ENCODE peak calls at places on chromosomes 3 and 15, in five cellular contexts. One of them, this sample, is unnamed.

GRCh38 chr15:85704720-85705119 is 90.0 kb downstream of the KLHL25 start:
- DNase-seq in HepG2: no peak
- DNase-seq in A549: no peak
- DNase-seq in endothelial cell of umbilical vein: no peak
- DNase-seq in lower lobe of right lung: no peak
- DNase-seq in this sample: no peak

GRCh38 chr3:31166249-31166885 is 271.9 kb upstream of the GADL1 start:
- DNase-seq in endothelial cell of umbilical vein: peak
- DNase-seq in A549: peak
- DNase-seq in lower lobe of right lung: no peak
- DNase-seq in HepG2: no peak
- DNase-seq in this sample: no peak

GRCh38 chr3:71185733-71186455 is 397.6 kb downstream of the FOXP1 start:
- DNase-seq in HepG2: no peak
- DNase-seq in A549: peak
- DNase-seq in lower lobe of right lung: no peak
- DNase-seq in endothelial cell of umbilical vein: peak
- DNase-seq in this sample: no peak

GRCh38 chr3:31704651-31705179 is 172.0 kb downstream of the STT3B start:
- DNase-seq in lower lobe of right lung: peak
- DNase-seq in A549: peak
- DNase-seq in endothelial cell of umbilical vein: peak
- DNase-seq in HepG2: no peak
- DNase-seq in this sample: peak

GRCh38 chr3:65758871-65759598 is 279.7 kb downstream of the MAGI1 start:
- DNase-seq in lower lobe of right lung: no peak
- DNase-seq in A549: no peak
- DNase-seq in endothelial cell of umbilical vein: no peak
- DNase-seq in HepG2: no peak
- DNase-seq in this sample: no peak

GRCh38 chr3:50008931-50009330 is 69.0 kb downstream of the RBM6 start:
- DNase-seq in A549: peak
- DNase-seq in HepG2: no peak
- DNase-seq in lower lobe of right lung: no peak
- DNase-seq in endothelial cell of umbilical vein: no peak
- DNase-seq in this sample: no peak

GRCh38 chr3:197854596-197855343 is 63.7 kb downstream of the LRCH3 start:
- DNase-seq in lower lobe of right lung: no peak
- DNase-seq in A549: peak
- DNase-seq in endothelial cell of umbilical vein: peak
- DNase-seq in HepG2: no peak
- DNase-seq in this sample: no peak

GRCh38 chr3:172303941-172304558 is 144.2 kb downstream of the GHSR start:
- DNase-seq in HepG2: no peak
- DNase-seq in A549: no peak
- DNase-seq in lower lobe of right lung: no peak
- DNase-seq in endothelial cell of umbilical vein: no peak
- DNase-seq in this sample: no peak

GRCh38 chr3:57942872-57943283 is 65.3 kb upstream of the FLNB start:
- DNase-seq in lower lobe of right lung: peak
- DNase-seq in endothelial cell of umbilical vein: no peak
- DNase-seq in HepG2: no peak
- DNase-seq in A549: no peak
- DNase-seq in this sample: no peak

GRCh38 chr3:137796993-137797392 is 32.9 kb downstream of the SOX14 start:
- DNase-seq in lower lobe of right lung: no peak
- DNase-seq in endothelial cell of umbilical vein: no peak
- DNase-seq in A549: no peak
- DNase-seq in HepG2: no peak
- DNase-seq in this sample: no peak

GRCh38 chr3:12719984-12720656 is 38.9 kb downstream of the TMEM40 start:
- DNase-seq in HepG2: peak
- DNase-seq in endothelial cell of umbilical vein: peak
- DNase-seq in lower lobe of right lung: peak
- DNase-seq in A549: peak
- DNase-seq in this sample: peak

GRCh38 chr3:45055411-45056143 is 29.5 kb downstream of the CLEC3B start:
- DNase-seq in endothelial cell of umbilical vein: no peak
- DNase-seq in A549: peak
- DNase-seq in HepG2: peak
- DNase-seq in lower lobe of right lung: no peak
- DNase-seq in this sample: peak

DNA sequence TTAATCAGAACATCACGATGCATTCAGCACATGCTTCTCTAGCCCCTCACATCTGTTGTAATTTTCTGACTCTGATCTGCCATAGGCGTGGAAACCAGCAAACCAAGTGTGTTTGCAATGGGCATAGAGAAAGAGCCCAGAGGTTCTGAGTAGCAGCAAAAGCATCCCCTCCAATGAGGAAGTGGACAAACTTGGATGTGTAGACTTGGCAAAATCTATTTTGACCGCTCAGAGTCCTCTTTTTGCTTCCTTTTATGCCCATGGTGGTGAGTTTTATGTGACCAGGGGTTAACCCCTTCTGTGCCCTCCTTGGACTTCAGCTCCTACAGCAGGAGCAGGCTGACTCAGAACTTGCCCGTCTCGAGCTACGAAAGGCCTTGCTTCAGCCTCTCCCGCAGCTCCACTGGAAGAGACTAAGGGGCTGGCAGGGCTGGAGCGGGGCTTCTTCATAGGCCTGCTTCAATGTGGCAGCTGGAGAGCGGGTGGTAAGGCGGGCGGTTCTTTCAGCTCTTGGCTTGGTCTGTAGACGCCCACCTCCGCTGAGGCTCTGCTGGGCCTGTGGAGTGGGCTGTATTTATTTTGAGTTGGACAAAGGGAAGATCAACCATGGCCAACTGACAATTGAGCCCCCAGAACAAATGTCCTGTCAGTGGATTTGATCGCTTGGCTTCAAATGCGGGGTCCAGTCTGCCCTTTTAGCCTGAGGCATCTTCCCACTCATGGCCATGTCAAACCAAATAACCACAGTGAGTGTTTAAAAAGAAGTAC is 6.5 kb upstream of the ETV5 start:
- DNase-seq in A549: no peak
- DNase-seq in lower lobe of right lung: no peak
- DNase-seq in HepG2: no peak
- DNase-seq in endothelial cell of umbilical vein: no peak
- DNase-seq in this sample: no peak
- H3K27ac ChIP-seq in A549: no peak
- H3K27ac ChIP-seq in lower lobe of right lung: no peak
- H3K27ac ChIP-seq in HepG2: no peak
- H3K27ac ChIP-seq in endothelial cell of umbilical vein: no peak
- H3K27ac ChIP-seq in this sample: no peak

GRCh38 chr3:143825513-143825912 is 22.8 kb downstream of the SLC9A9 start:
- DNase-seq in HepG2: no peak
- DNase-seq in A549: no peak
- DNase-seq in lower lobe of right lung: no peak
- DNase-seq in endothelial cell of umbilical vein: peak
- DNase-seq in this sample: no peak
- H3K27ac ChIP-seq in HepG2: no peak
- H3K27ac ChIP-seq in A549: no peak
- H3K27ac ChIP-seq in lower lobe of right lung: peak
- H3K27ac ChIP-seq in endothelial cell of umbilical vein: no peak
- H3K27ac ChIP-seq in this sample: no peak

GRCh38 chr3:184236033-184236410 is 6.6 kb downstream of the VWA5B2 start:
- DNase-seq in HepG2: no peak
- DNase-seq in A549: no peak
- DNase-seq in endothelial cell of umbilical vein: no peak
- DNase-seq in lower lobe of right lung: no peak
- DNase-seq in this sample: no peak
- H3K27ac ChIP-seq in HepG2: no peak
- H3K27ac ChIP-seq in A549: no peak
- H3K27ac ChIP-seq in endothelial cell of umbilical vein: no peak
- H3K27ac ChIP-seq in lower lobe of right lung: no peak
- H3K27ac ChIP-seq in this sample: no peak

GRCh38 chr3:196251918-196252317 is 35.6 kb downstream of the SLC51A start:
- DNase-seq in endothelial cell of umbilical vein: no peak
- DNase-seq in A549: no peak
- DNase-seq in lower lobe of right lung: no peak
- DNase-seq in HepG2: no peak
- DNase-seq in this sample: no peak

GRCh38 chr3:196241704-196242103 is 25.4 kb downstream of the SLC51A start:
- DNase-seq in HepG2: no peak
- DNase-seq in A549: no peak
- DNase-seq in endothelial cell of umbilical vein: no peak
- DNase-seq in lower lobe of right lung: no peak
- DNase-seq in this sample: no peak

GRCh38 chr3:196246612-196247308 is 30.4 kb downstream of the SLC51A start:
- DNase-seq in endothelial cell of umbilical vein: no peak
- DNase-seq in A549: no peak
- DNase-seq in lower lobe of right lung: no peak
- DNase-seq in HepG2: no peak
- DNase-seq in this sample: no peak
- H3K27ac ChIP-seq in endothelial cell of umbilical vein: no peak
- H3K27ac ChIP-seq in A549: no peak
- H3K27ac ChIP-seq in lower lobe of right lung: no peak
- H3K27ac ChIP-seq in HepG2: no peak
- H3K27ac ChIP-seq in this sample: no peak

GRCh38 chr3:72487078-72487765 is 361.0 kb downstream of the SHQ1 start:
- DNase-seq in endothelial cell of umbilical vein: peak
- DNase-seq in lower lobe of right lung: peak
- DNase-seq in A549: peak
- DNase-seq in HepG2: peak
- DNase-seq in this sample: no peak
- H3K27ac ChIP-seq in endothelial cell of umbilical vein: peak
- H3K27ac ChIP-seq in lower lobe of right lung: peak
- H3K27ac ChIP-seq in A549: peak
- H3K27ac ChIP-seq in HepG2: no peak
- H3K27ac ChIP-seq in this sample: no peak

DNA sequence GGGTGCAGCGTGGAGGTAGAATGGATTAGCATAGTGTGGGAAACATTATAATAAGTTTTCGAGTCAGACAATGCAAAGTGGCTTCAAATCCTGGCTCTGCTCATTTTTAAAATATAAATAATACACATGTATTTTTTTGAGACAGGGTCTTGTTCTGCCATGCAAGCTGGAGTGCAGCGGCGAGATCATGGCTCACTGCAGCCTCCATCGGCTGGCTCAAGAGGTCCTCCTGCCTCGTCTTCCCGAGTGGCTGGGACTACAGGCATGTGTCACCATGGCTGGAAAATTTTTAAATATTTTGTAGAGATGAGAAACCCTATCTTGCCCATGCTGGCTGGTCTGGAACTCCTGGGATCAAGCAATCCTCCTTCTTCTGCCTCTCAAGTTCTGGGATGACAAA is 194.9 kb downstream of the ROBO1 start:
- DNase-seq in lower lobe of right lung: no peak
- DNase-seq in endothelial cell of umbilical vein: no peak
- DNase-seq in A549: no peak
- DNase-seq in HepG2: no peak
- DNase-seq in this sample: no peak
- H3K27ac ChIP-seq in lower lobe of right lung: no peak
- H3K27ac ChIP-seq in endothelial cell of umbilical vein: no peak
- H3K27ac ChIP-seq in A549: no peak
- H3K27ac ChIP-seq in HepG2: no peak
- H3K27ac ChIP-seq in this sample: no peak

GRCh38 chr15:75661041-75661778 is 13.5 kb downstream of the SNX33 start:
- DNase-seq in lower lobe of right lung: peak
- DNase-seq in A549: peak
- DNase-seq in HepG2: peak
- DNase-seq in endothelial cell of umbilical vein: peak
- DNase-seq in this sample: peak

GRCh38 chr15:75656813-75657212 is 9.1 kb downstream of the SNX33 start:
- DNase-seq in endothelial cell of umbilical vein: no peak
- DNase-seq in lower lobe of right lung: no peak
- DNase-seq in HepG2: no peak
- DNase-seq in A549: no peak
- DNase-seq in this sample: no peak

GRCh38 chr15:75659928-75660645 is 12.4 kb downstream of the SNX33 start:
- DNase-seq in lower lobe of right lung: no peak
- DNase-seq in endothelial cell of umbilical vein: no peak
- DNase-seq in HepG2: no peak
- DNase-seq in A549: no peak
- DNase-seq in this sample: no peak

GRCh38 chr15:75661779-75662140 is 14.0 kb downstream of the SNX33 start:
- DNase-seq in HepG2: no peak
- DNase-seq in lower lobe of right lung: no peak
- DNase-seq in A549: no peak
- DNase-seq in endothelial cell of umbilical vein: no peak
- DNase-seq in this sample: no peak

DNA sequence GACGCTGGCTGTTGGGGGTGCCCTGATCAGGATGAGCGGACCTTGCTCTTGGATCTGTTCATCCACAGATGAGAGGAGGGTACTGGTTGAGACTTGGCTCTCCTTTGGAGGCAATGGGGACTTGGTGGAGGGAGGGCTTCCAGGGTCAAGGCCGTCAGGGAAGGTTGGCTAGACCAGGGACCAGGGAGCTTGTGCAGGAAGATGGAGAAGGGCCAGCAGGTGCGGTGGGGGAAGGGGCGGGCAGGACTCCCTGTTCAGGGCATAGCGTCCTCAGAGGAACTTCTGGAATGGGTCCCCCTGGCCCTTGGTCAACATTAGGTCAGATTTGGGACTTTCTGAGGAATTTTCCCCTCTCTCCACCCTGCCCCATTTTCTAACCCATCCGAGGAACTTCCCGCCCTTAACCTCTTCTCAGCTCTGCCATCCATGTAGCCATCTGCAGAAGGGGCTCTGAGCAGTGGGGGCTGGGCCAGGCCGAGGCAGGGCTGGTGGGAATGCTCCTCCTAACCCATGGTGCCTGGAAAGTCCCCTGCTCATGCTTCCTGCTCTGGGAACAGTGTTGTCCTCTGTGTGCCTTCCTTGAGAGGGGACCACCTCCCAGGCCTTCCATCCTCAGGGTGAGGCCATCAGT is 11.5 kb downstream of the SNX33 start:
- DNase-seq in lower lobe of right lung: no peak
- DNase-seq in endothelial cell of umbilical vein: no peak
- DNase-seq in A549: no peak
- DNase-seq in HepG2: no peak
- DNase-seq in this sample: no peak
- H3K27ac ChIP-seq in lower lobe of right lung: peak
- H3K27ac ChIP-seq in endothelial cell of umbilical vein: no peak
- H3K27ac ChIP-seq in A549: peak
- H3K27ac ChIP-seq in HepG2: no peak
- H3K27ac ChIP-seq in this sample: no peak

DNA sequence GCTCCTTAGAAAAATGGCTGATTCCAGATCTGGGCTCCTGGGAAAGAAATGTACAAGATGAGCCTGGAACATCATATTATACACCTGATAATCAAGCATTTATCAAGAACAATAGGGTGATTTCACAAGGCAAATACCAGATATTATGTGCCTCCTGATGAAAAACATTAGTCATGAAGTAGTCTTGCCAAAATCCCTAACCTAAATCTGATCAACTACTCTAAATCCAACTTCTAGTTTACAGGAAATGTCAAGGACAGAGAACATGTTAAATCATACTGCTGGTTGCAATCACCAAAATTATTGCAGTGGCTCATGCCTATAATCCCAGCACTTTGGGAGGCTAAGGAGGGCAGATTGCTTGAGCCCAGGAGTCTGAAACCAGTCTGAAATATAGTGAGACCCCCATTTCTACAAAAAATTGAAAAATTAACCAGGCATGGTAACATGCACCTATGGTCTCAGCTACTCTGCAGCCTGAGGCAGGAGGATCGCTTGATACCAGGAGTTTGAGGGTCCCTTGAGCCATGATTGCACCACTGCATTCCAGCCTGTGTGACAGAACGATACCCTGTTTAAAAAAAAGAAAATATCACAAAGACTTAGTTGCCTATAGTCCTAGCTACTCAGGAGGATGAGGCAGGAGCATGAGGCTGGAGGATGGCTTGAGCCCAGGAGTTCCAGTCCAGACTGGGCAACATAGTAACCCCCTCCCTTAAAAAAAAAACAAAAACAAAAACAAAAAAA is 34.9 kb upstream of the ATP13A3 start:
- DNase-seq in endothelial cell of umbilical vein: peak
- DNase-seq in lower lobe of right lung: no peak
- DNase-seq in A549: no peak
- DNase-seq in HepG2: no peak
- DNase-seq in this sample: no peak
- H3K27ac ChIP-seq in endothelial cell of umbilical vein: peak
- H3K27ac ChIP-seq in lower lobe of right lung: no peak
- H3K27ac ChIP-seq in A549: peak
- H3K27ac ChIP-seq in HepG2: no peak
- H3K27ac ChIP-seq in this sample: no peak

This sample was measured in substantia nigra.